ENCODE peak calls at places on chromosomes 11 and 22, in six cellular contexts. S is A549, O is K562, H is H1, G is tibial nerve, W is ovary. Y is an unnamed sample.

GRCh38 chr22:16965083-16965482 is 42.9 kb downstream of the GAB4 start:
- DNase-seq in S (no peak), H (no peak), W (no peak), G (no peak), O (no peak), Y (peak)

GRCh38 chr11:3136542-3137455 is 28.3 kb downstream of the OSBPL5 start:
- DNase-seq in W (no peak), H (no peak), S (no peak), O (no peak), G (no peak), Y (no peak)

GRCh38 chr11:62883677-62884076 is 3.0 kb downstream of the SLC3A2 start:
- DNase-seq in S (no peak), H (no peak), G (no peak), O (no peak), W (no peak), Y (no peak)

GRCh38 chr11:44659641-44660040 is 67.1 kb upstream of the TSPAN18 start:
- DNase-seq in S (no peak), G (no peak), H (no peak), O (no peak), W (no peak), Y (no peak)

GRCh38 chr11:73493838-73494598 is 103.9 kb downstream of the FAM168A start:
- DNase-seq in O (no peak), G (no peak), W (no peak), H (peak), S (no peak), Y (no peak)

GRCh38 chr11:110435780-110436717 is 6.3 kb downstream of the FDX1 start:
- DNase-seq in W (no peak), G (no peak), H (no peak), S (no peak), O (peak), Y (no peak)

GRCh38 chr11:110712643-110713468 is 619 bp upstream of the ARHGAP20 start:
- DNase-seq in H (no peak), O (no peak), W (peak), G (peak), S (no peak), Y (no peak)

GRCh38 chr11:77377734-77378133 is 76.2 kb upstream of the GDPD4 start:
- DNase-seq in G (no peak), S (no peak), W (no peak), H (no peak), O (no peak), Y (no peak)

GRCh38 chr22:30483169-30483568 is 11.4 kb upstream of the SEC14L3 start:
- DNase-seq in W (no peak), O (no peak), S (no peak), H (no peak), G (no peak), Y (no peak)

GRCh38 chr22:22058649-22059475 is 76.3 kb upstream of the TOP3B start:
- DNase-seq in G (no peak), O (no peak), H (no peak), W (no peak), S (no peak), Y (peak)

GRCh38 chr11:44658451-44658850 is 68.3 kb upstream of the TSPAN18 start:
- DNase-seq in G (no peak), H (no peak), O (no peak), W (no peak), S (peak), Y (no peak)

GRCh38 chr22:48888466-48889208 is 939.0 kb downstream of the BRD1 start:
- DNase-seq in H (no peak), S (no peak), O (no peak), W (no peak), G (no peak), Y (no peak)

GRCh38 chr11:69220581-69221051 is 64.9 kb downstream of the SMIM38 start:
- DNase-seq in H (no peak), O (no peak), G (no peak), S (no peak), W (no peak), Y (no peak)

GRCh38 chr11:28697920-28698827 is 590.0 kb downstream of the METTL15 start:
- DNase-seq in W (peak), S (peak), G (peak), H (peak), O (peak), Y (no peak)

GRCh38 chr11:57126766-57127400 is 54.9 kb upstream of the LRRC55 start:
- DNase-seq in W (no peak), H (no peak), O (no peak), S (no peak), G (no peak), Y (no peak)

GRCh38 chr11:76704171-76704948 is 33.8 kb upstream of the LRRC32 start:
- DNase-seq in G (no peak), W (no peak), O (no peak), S (no peak), H (peak), Y (no peak)

GRCh38 chr11:78784321-78785061 is 209.8 kb upstream of the NARS2 start:
- DNase-seq in G (no peak), H (no peak), W (no peak), O (no peak), S (no peak), Y (no peak)

GRCh38 chr11:86101493-86101892 is 32.6 kb upstream of the PICALM start:
- DNase-seq in G (no peak), S (peak), H (no peak), O (no peak), W (no peak), Y (no peak)

GRCh38 chr11:45171550-45171949 is 25.1 kb downstream of the PRDM11 start:
- DNase-seq in S (no peak), H (no peak), W (no peak), O (no peak), G (no peak), Y (no peak)

GRCh38 chr11:118608268-118609214 is 1.1 kb downstream of the PHLDB1 start:
- DNase-seq in H (no peak), W (peak), G (peak), S (no peak), O (peak), Y (no peak)

GRCh38 chr22:29080061-29080975 is 7.5 kb downstream of the KREMEN1 start:
- DNase-seq in H (no peak), G (peak), W (no peak), S (no peak), O (no peak), Y (no peak)

GRCh38 chr11:46367244-46367915 is 14.1 kb upstream of the MDK start:
- DNase-seq in O (peak), S (no peak), G (peak), H (no peak), W (peak), Y (no peak)

GRCh38 chr11:28964811-28965210 is 856.6 kb downstream of the METTL15 start:
- DNase-seq in H (no peak), O (no peak), G (no peak), W (no peak), S (no peak), Y (no peak)

GRCh38 chr22:38129021-38129420 is 18.5 kb upstream of the BAIAP2L2 start:
- DNase-seq in W (no peak), H (no peak), S (no peak), G (no peak), O (no peak), Y (no peak)

GRCh38 chr11:112300094-112300786 is 39.6 kb upstream of the PLET1 start:
- DNase-seq in H (no peak), G (no peak), W (no peak), S (no peak), O (no peak), Y (no peak)

GRCh38 chr11:44338031-44338430 is 28.1 kb upstream of the ALX4 start:
- DNase-seq in H (no peak), G (no peak), O (no peak), W (no peak), S (no peak), Y (no peak)

GRCh38 chr11:103729653-103730052 is 306.8 kb upstream of the DDI1 start:
- DNase-seq in G (no peak), W (no peak), S (no peak), O (no peak), H (no peak), Y (no peak)

GRCh38 chr11:34075178-34075820 is 23.8 kb downstream of the CAPRIN1 start:
- DNase-seq in H (no peak), G (no peak), O (no peak), S (no peak), W (no peak), Y (no peak)

GRCh38 chr11:131977854-131978253 is 607.4 kb downstream of the NTM start:
- DNase-seq in H (no peak), S (no peak), W (no peak), G (no peak), O (no peak), Y (no peak)

GRCh38 chr11:118645066-118645715 is 34.3 kb downstream of the TREH start:
- DNase-seq in H (no peak), G (no peak), O (no peak), S (no peak), W (no peak), Y (no peak)

GRCh38 chr11:10579700-10580099 is 11.2 kb upstream of the LYVE1 start:
- DNase-seq in O (no peak), H (no peak), W (no peak), S (no peak), G (no peak), Y (no peak)

GRCh38 chr11:10581481-10582019 is 13.1 kb upstream of the LYVE1 start:
- DNase-seq in O (no peak), H (no peak), G (no peak), S (no peak), W (no peak), Y (no peak)

GRCh38 chr11:10584071-10584501 is 15.6 kb upstream of the LYVE1 start:
- DNase-seq in S (no peak), G (no peak), H (no peak), O (no peak), W (peak), Y (no peak)

GRCh38 chr11:10575999-10576398 is 7.5 kb upstream of the LYVE1 start:
- DNase-seq in S (no peak), O (no peak), H (no peak), W (no peak), G (no peak), Y (no peak)

DNA sequence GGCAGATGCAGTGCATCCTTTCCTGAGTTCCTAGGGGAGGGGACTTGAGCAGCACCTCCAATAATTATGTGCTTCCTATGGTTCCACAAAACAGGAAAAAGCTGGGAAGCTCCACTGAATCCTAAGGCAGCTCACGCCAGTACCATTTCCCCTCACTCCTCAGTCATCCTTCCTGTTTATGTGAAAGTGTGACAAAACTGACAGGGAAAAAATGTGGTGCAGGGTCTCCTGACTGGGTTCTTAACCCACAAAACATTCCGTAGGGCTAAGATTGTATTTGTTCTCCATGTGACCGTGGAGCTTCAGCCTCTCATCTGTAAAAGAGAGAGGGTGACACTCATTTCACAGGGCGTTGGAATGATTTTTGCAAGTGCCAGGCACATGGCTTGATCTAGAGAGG is 12.2 kb upstream of the LYVE1 start:
- DNase-seq in W (no peak), G (no peak), S (no peak), H (no peak), O (no peak), Y (no peak)
- TF ChIP-seq EP300 in W (no peak), G (no peak), S (no peak), H (no peak), O (no peak), Y (no peak)

GRCh38 chr11:115422013-115422697 is 82.1 kb downstream of the CADM1 start:
- DNase-seq in O (no peak), W (no peak), S (no peak), H (no peak), G (no peak), Y (no peak)

GRCh38 chr11:115420524-115420923 is 83.7 kb downstream of the CADM1 start:
- DNase-seq in W (no peak), G (no peak), S (no peak), H (no peak), O (no peak), Y (no peak)

GRCh38 chr11:115418626-115419025 is 85.6 kb downstream of the CADM1 start:
- DNase-seq in W (no peak), O (no peak), S (no peak), G (no peak), H (no peak), Y (no peak)

GRCh38 chr11:115423728-115424459 is 80.3 kb downstream of the CADM1 start:
- DNase-seq in O (no peak), G (no peak), H (no peak), W (no peak), S (no peak), Y (no peak)

GRCh38 chr11:115421338-115422012 is 82.7 kb downstream of the CADM1 start:
- DNase-seq in O (no peak), G (no peak), W (no peak), H (no peak), S (no peak), Y (no peak)
- TF ChIP-seq POLR2A in O (no peak), G (no peak), W (no peak), H (no peak), S (no peak), Y (no peak)

GRCh38 chr11:75462117-75462653 is 29.2 kb upstream of the KLHL35 start:
- DNase-seq in W (no peak), H (peak), G (no peak), S (no peak), O (no peak), Y (no peak)
- TF ChIP-seq EP300 in W (no peak), H (no peak), G (no peak), S (no peak), O (no peak), Y (no peak)

GRCh38 chr11:65833297-65834030 is at the start of gene SNX32:
- DNase-seq in H (no peak), S (no peak), G (peak), W (peak), O (peak), Y (peak)
- TF ChIP-seq POLR2A in H (no peak), S (no peak), G (no peak), W (no peak), O (no peak), Y (no peak)

GRCh38 chr11:63919267-63920125 is 2.5 kb upstream of the RCOR2 start:
- DNase-seq in W (peak), S (no peak), O (peak), H (peak), G (no peak), Y (no peak)

GRCh38 chr11:63918576-63919171 is 1.7 kb upstream of the RCOR2 start:
- DNase-seq in H (no peak), S (no peak), G (no peak), O (peak), W (no peak), Y (no peak)

GRCh38 chr11:63915961-63916836 is 765 bp downstream of the RCOR2 start:
- DNase-seq in S (peak), W (peak), G (no peak), O (peak), H (no peak), Y (no peak)

GRCh38 chr11:63916837-63917684 is at the start of gene RCOR2:
- DNase-seq in S (peak), O (peak), G (peak), H (no peak), W (peak), Y (no peak)

GRCh38 chr11:63917685-63918523 is 940 bp upstream of the RCOR2 start:
- DNase-seq in O (peak), W (peak), S (peak), H (no peak), G (peak), Y (no peak)
- TF ChIP-seq EP300 in O (peak), W (no peak), S (no peak), H (no peak), G (no peak), Y (no peak)

DNA sequence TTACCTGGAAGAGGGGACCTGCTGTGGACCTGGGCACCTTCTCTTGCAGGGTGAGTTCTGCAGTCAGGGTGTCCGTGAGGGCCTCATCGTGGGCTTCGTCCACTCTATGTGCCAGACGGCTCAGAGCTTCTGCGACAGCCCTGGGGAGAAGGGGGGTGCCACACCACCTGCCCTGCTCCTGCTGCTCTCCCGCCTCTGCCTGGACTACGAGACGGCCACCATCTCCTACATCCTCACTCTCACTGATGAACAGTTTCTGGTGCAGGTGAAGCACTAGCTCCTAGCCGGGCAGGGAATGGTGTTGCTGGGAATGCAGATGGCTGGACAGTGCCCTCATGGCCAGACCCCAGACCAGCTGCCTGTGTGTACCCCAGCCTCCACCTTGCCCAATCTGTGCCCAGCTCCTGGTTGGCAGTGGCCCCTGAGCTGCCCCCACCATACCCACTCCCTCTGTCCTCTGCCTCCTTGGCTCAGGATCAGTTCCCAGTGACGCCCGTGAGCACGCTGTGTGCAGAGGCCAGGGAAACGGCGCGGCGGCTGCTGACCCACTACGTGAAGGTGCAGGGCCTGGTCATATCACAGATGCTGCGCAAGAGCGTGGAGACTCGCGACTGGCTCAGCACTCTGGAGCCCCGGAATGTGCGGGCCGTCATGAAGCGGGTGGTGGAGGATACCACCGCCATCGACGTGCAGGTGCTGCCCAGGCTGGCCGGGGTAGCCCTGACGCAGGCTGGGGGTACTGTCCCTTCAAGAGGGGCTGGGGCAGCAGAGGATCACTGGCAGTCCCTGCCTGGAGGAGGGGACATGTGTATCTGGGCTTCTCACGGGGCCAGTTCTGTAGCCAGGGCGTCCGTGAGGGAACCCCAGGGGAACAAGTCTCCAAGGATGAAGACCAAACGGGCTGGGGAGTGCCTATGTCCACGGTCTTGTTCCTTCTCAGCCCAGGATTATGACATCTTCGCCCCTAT is 2.2 kb upstream of the TM7SF2 start:
- DNase-seq in H (no peak), G (no peak), S (no peak), W (no peak), O (no peak), Y (no peak)
- TF ChIP-seq POLR2A in H (no peak), G (no peak), S (no peak), W (no peak), O (no peak), Y (no peak)

DNA sequence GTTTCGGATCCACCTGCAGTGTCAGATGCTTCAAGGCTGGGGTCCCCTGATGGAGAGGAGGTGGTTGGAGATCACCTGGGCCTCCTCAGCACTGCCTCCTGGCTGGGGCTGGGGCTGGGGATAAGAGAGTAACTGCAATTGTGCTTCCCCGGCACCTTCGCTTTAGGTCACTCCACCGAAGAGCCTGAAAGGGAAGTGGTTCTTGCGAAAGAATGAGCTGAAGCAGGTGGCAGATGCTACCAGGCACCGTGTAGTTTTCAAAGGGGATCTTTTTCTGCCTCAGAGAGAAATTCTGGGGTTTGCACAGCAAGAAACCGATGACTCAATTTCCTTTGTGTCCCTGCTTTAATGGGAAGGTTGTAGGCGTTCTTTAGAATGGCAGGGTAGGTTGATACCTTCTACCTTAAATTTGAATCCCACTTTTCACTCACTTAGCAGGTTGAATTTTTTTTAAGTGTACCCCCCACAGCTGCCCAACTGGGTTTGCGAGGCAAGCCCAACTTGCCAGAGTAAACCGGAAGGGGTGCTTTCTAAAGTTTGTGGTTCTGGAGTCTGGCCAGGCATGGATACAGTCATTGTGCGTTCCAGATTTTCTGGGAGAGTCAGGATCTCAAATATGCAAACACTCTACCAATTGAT is 5.3 kb downstream of the CD44 start:
- DNase-seq in H (no peak), S (no peak), O (no peak), G (no peak), W (no peak), Y (no peak)
- TF ChIP-seq EP300 in H (no peak), S (no peak), O (no peak), G (no peak), W (no peak), Y (no peak)

Y was measured in esophagus muscularis mucosa.